ENCODE peak calls at places on chromosomes 5 and 9, in nine cellular contexts. N is CD8-positive, alpha-beta T cell; K is fibroblast of mammary gland; Z is IMR-90; S is glutamatergic neuron; L is mucosa of descending colon; A is body of pancreas; H is stomach; W is GM12865. V is an unnamed sample.

GRCh38 chr9:130579738-130580463 is 524 bp downstream of the FUBP3 start:
- DNase-seq in N (no peak), K (no peak), Z (no peak), S (no peak), L (no peak), A (no peak), H (no peak), W (no peak), V (no peak)

GRCh38 chr9:79688363-79688762 is 116.6 kb downstream of the TLE4 start:
- DNase-seq in N (no peak), K (no peak), Z (no peak), S (no peak), L (no peak), A (no peak), H (no peak), W (no peak), V (no peak)

GRCh38 chr5:368162-369084 is 46.9 kb downstream of the AHRR start:
- DNase-seq in N (peak; percentile 10), K (peak; percentile 72), Z (peak; percentile 98), S (peak; percentile 6), L (peak; percentile 53), A (no peak), H (no peak), W (peak; percentile 90), V (peak; percentile 1)

GRCh38 chr5:57843016-57843402 is 360.4 kb upstream of the ACTBL2 start:
- DNase-seq in N (no peak), K (no peak), Z (no peak), S (no peak), L (no peak), A (no peak), H (no peak), W (no peak), V (no peak)

GRCh38 chr9:95552241-95552640 is 35.5 kb upstream of the PTCH1 start:
- DNase-seq in N (no peak), K (no peak), Z (no peak), S (no peak), L (no peak), A (no peak), H (no peak), W (no peak), V (no peak)

GRCh38 chr5:52334367-52334766 is 453.3 kb upstream of the ITGA1 start:
- DNase-seq in N (no peak), K (no peak), Z (no peak), S (no peak), L (no peak), A (no peak), H (no peak), W (no peak), V (no peak)

GRCh38 chr5:66307647-66308257 is 163.7 kb downstream of the SREK1 start:
- DNase-seq in N (no peak), K (peak; percentile 75), Z (peak; percentile 69), S (no peak), L (no peak), A (no peak), H (no peak), W (peak; percentile 67), V (no peak)

GRCh38 chr9:2634158-2634557 is 12.6 kb downstream of the VLDLR start:
- DNase-seq in N (no peak), K (no peak), Z (no peak), S (no peak), L (no peak), A (peak; percentile 22), H (no peak), W (no peak), V (no peak)

GRCh38 chr5:67416133-67416937 is 219.7 kb upstream of the CD180 start:
- DNase-seq in N (no peak), K (no peak), Z (no peak), S (no peak), L (no peak), A (no peak), H (no peak), W (peak; percentile 81), V (no peak)

GRCh38 chr5:132662925-132663770 is 5.2 kb downstream of the IL13 start:
- DNase-seq in N (peak; percentile 22), K (no peak), Z (peak; percentile 21), S (no peak), L (no peak), A (no peak), H (peak; percentile 24), W (peak; percentile 95), V (no peak)

GRCh38 chr5:132663771-132664695 is 6.1 kb downstream of the IL13 start:
- DNase-seq in N (no peak), K (no peak), Z (no peak), S (no peak), L (no peak), A (no peak), H (peak; percentile 16), W (peak; percentile 92), V (no peak)

GRCh38 chr5:132662004-132662401 is 4.0 kb downstream of the IL13 start:
- DNase-seq in N (no peak), K (no peak), Z (no peak), S (no peak), L (no peak), A (no peak), H (peak; percentile 23), W (peak; percentile 44), V (no peak)

GRCh38 chr5:132659598-132660493 is 1.9 kb downstream of the IL13 start:
- DNase-seq in N (no peak), K (no peak), Z (no peak), S (no peak), L (no peak), A (no peak), H (no peak), W (peak; percentile 51), V (no peak)

DNA sequence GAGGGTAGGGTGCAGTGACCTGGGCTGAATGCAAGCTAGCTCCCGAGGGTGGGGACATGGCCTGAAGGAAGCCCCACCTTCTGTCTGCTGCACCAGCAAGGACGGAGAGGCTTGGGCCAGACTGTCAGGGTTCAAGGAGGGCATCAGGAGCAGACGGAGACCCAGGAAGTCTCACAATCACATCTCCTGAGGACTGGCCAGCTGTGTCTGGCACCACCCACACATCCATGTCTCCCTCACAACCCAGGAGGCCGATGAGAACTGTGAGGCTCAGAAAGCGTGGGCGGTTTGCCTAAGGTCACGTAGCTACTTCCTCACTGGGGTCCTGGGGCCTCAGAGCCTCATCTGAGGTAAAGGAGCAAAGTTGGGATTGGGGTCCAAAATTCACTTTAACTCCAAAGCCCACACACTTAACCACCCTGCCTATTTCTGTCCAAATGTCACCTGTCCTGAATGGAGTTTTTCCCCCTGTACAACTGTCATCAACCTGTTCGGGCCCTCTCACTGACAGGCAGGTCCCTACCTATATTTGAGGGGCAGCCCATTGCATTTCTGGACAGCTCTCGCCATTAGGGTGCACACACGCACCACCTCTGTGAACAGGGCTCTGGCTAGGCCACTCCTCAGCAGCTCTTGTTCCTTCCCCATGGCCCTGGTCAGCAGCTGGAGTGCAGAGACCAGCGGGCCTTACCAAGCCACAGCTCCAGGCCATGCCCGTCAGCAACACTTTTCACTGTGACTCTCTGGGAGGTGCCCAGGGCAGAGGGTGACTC is 3.4 kb downstream of the IL13 start:
- DNase-seq in N (no peak), K (peak; percentile 15), Z (no peak), S (no peak), L (no peak), A (no peak), H (peak; percentile 22), W (peak; percentile 63), V (no peak)
- TF ChIP-seq CTCF in N (no peak), K (no peak), Z (no peak), S (no peak), L (no peak), A (no peak), H (no peak), W (no peak), V (no peak)

GRCh38 chr5:173625686-173626500 is 9.4 kb upstream of the BOD1 start:
- DNase-seq in N (no peak), K (no peak), Z (no peak), S (no peak), L (no peak), A (no peak), H (no peak), W (peak; percentile 66), V (no peak)
- TF ChIP-seq CTCF in N (no peak), K (no peak), Z (peak; percentile 9), S (no peak), L (no peak), A (peak; percentile 7), H (no peak), W (peak; percentile 57), V (no peak)

GRCh38 chr9:35193762-35194161 is 32.0 kb downstream of the UNC13B start:
- DNase-seq in N (no peak), K (peak; percentile 10), Z (peak; percentile 2), S (no peak), L (no peak), A (no peak), H (no peak), W (peak; percentile 21), V (no peak)
- TF ChIP-seq CTCF in N (no peak), K (peak; percentile 11), Z (peak; percentile 26), S (no peak), L (no peak), A (no peak), H (no peak), W (no peak), V (no peak)

GRCh38 chr5:152501294-152501693 is 96.2 kb upstream of the NMUR2 start:
- DNase-seq in N (no peak), K (no peak), Z (no peak), S (no peak), L (no peak), A (no peak), H (no peak), W (no peak), V (no peak)

GRCh38 chr5:152503206-152503605 is 98.1 kb upstream of the NMUR2 start:
- DNase-seq in N (no peak), K (no peak), Z (no peak), S (no peak), L (no peak), A (no peak), H (no peak), W (peak; percentile 15), V (no peak)

GRCh38 chr5:152499816-152500575 is 94.9 kb upstream of the NMUR2 start:
- DNase-seq in N (no peak), K (peak; percentile 10), Z (no peak), S (no peak), L (no peak), A (no peak), H (no peak), W (no peak), V (no peak)

GRCh38 chr5:152505442-152506042 is 100.5 kb upstream of the NMUR2 start:
- DNase-seq in N (peak; percentile 30), K (peak; percentile 59), Z (peak; percentile 27), S (peak; percentile 60), L (no peak), A (peak; percentile 68), H (peak; percentile 68), W (peak; percentile 73), V (peak; percentile 34)
- TF ChIP-seq CTCF in N (no peak), K (peak; percentile 65), Z (peak; percentile 50), S (peak; percentile 74), L (peak; percentile 15), A (peak; percentile 64), H (peak; percentile 61), W (peak; percentile 67), V (peak; percentile 74)